ENCODE peak calls at places on chromosomes 12 and 14, in eight cellular contexts. One of them, this sample, is unnamed.

GRCh38 chr12:52280319-52280795 is 5.9 kb downstream of the KRT86 start:
- DNase-seq in cardiac muscle cell: no peak
- DNase-seq in tibial nerve: peak
- DNase-seq in kidney: no peak
- DNase-seq in uterus: peak
- DNase-seq in brain microvascular endothelial cell: peak
- DNase-seq in CD8-positive, alpha-beta T cell: no peak
- DNase-seq in PC-9: peak
- DNase-seq in this sample: peak

GRCh38 chr12:89288959-89289358 is 63.3 kb downstream of the DUSP6 start:
- DNase-seq in uterus: no peak
- DNase-seq in cardiac muscle cell: no peak
- DNase-seq in PC-9: no peak
- DNase-seq in kidney: no peak
- DNase-seq in CD8-positive, alpha-beta T cell: no peak
- DNase-seq in tibial nerve: no peak
- DNase-seq in brain microvascular endothelial cell: no peak
- DNase-seq in this sample: no peak

GRCh38 chr12:89172224-89172623 is 180.1 kb downstream of the DUSP6 start:
- DNase-seq in brain microvascular endothelial cell: no peak
- DNase-seq in kidney: no peak
- DNase-seq in tibial nerve: no peak
- DNase-seq in cardiac muscle cell: no peak
- DNase-seq in PC-9: no peak
- DNase-seq in CD8-positive, alpha-beta T cell: no peak
- DNase-seq in uterus: no peak
- DNase-seq in this sample: no peak

GRCh38 chr14:69345402-69345801 is 52.7 kb downstream of the ERH start:
- DNase-seq in kidney: no peak
- DNase-seq in CD8-positive, alpha-beta T cell: no peak
- DNase-seq in brain microvascular endothelial cell: no peak
- DNase-seq in PC-9: no peak
- DNase-seq in tibial nerve: no peak
- DNase-seq in uterus: no peak
- DNase-seq in cardiac muscle cell: no peak
- DNase-seq in this sample: no peak

GRCh38 chr12:65296503-65297265 is 18.2 kb downstream of the MSRB3 start:
- DNase-seq in CD8-positive, alpha-beta T cell: no peak
- DNase-seq in kidney: no peak
- DNase-seq in tibial nerve: no peak
- DNase-seq in PC-9: no peak
- DNase-seq in brain microvascular endothelial cell: no peak
- DNase-seq in uterus: no peak
- DNase-seq in cardiac muscle cell: no peak
- DNase-seq in this sample: no peak

GRCh38 chr14:36767603-36768281 is 106.1 kb downstream of the PAX9 start:
- DNase-seq in kidney: no peak
- DNase-seq in tibial nerve: no peak
- DNase-seq in PC-9: peak
- DNase-seq in cardiac muscle cell: no peak
- DNase-seq in CD8-positive, alpha-beta T cell: no peak
- DNase-seq in uterus: no peak
- DNase-seq in brain microvascular endothelial cell: no peak
- DNase-seq in this sample: no peak

GRCh38 chr12:101323255-101323654 is 43.4 kb downstream of the UTP20 start:
- DNase-seq in CD8-positive, alpha-beta T cell: no peak
- DNase-seq in brain microvascular endothelial cell: no peak
- DNase-seq in uterus: no peak
- DNase-seq in PC-9: no peak
- DNase-seq in kidney: no peak
- DNase-seq in tibial nerve: no peak
- DNase-seq in cardiac muscle cell: no peak
- DNase-seq in this sample: no peak

GRCh38 chr12:102167821-102168605 is 29.6 kb downstream of the PMCH start:
- DNase-seq in CD8-positive, alpha-beta T cell: no peak
- DNase-seq in brain microvascular endothelial cell: no peak
- DNase-seq in PC-9: no peak
- DNase-seq in tibial nerve: no peak
- DNase-seq in kidney: no peak
- DNase-seq in cardiac muscle cell: no peak
- DNase-seq in uterus: no peak
- DNase-seq in this sample: no peak

GRCh38 chr12:114406326-114407033 is 536 bp upstream of the TBX5 start:
- DNase-seq in CD8-positive, alpha-beta T cell: no peak
- DNase-seq in tibial nerve: no peak
- DNase-seq in kidney: no peak
- DNase-seq in uterus: no peak
- DNase-seq in cardiac muscle cell: peak
- DNase-seq in PC-9: no peak
- DNase-seq in brain microvascular endothelial cell: no peak
- DNase-seq in this sample: no peak

GRCh38 chr12:19683178-19683927 is 244.1 kb downstream of the AEBP2 start:
- DNase-seq in kidney: no peak
- DNase-seq in CD8-positive, alpha-beta T cell: no peak
- DNase-seq in PC-9: no peak
- DNase-seq in uterus: no peak
- DNase-seq in tibial nerve: no peak
- DNase-seq in cardiac muscle cell: no peak
- DNase-seq in brain microvascular endothelial cell: peak
- DNase-seq in this sample: peak

GRCh38 chr12:87160848-87161601 is 868.2 kb downstream of the C12orf50 start:
- DNase-seq in brain microvascular endothelial cell: no peak
- DNase-seq in kidney: no peak
- DNase-seq in tibial nerve: no peak
- DNase-seq in uterus: no peak
- DNase-seq in cardiac muscle cell: no peak
- DNase-seq in CD8-positive, alpha-beta T cell: no peak
- DNase-seq in PC-9: peak
- DNase-seq in this sample: no peak

GRCh38 chr14:26872510-26872909 is 274.7 kb upstream of the NOVA1 start:
- DNase-seq in PC-9: no peak
- DNase-seq in tibial nerve: no peak
- DNase-seq in uterus: peak
- DNase-seq in kidney: no peak
- DNase-seq in brain microvascular endothelial cell: no peak
- DNase-seq in cardiac muscle cell: peak
- DNase-seq in CD8-positive, alpha-beta T cell: no peak
- DNase-seq in this sample: no peak

GRCh38 chr12:9741726-9742125 is 8.8 kb upstream of the CLECL1 start:
- DNase-seq in brain microvascular endothelial cell: no peak
- DNase-seq in CD8-positive, alpha-beta T cell: peak
- DNase-seq in tibial nerve: no peak
- DNase-seq in kidney: no peak
- DNase-seq in uterus: no peak
- DNase-seq in cardiac muscle cell: no peak
- DNase-seq in PC-9: no peak
- DNase-seq in this sample: no peak

GRCh38 chr12:126811401-126811800 is 1455.6 kb upstream of the TMEM132C start:
- DNase-seq in tibial nerve: no peak
- DNase-seq in CD8-positive, alpha-beta T cell: no peak
- DNase-seq in uterus: no peak
- DNase-seq in kidney: no peak
- DNase-seq in cardiac muscle cell: no peak
- DNase-seq in PC-9: no peak
- DNase-seq in brain microvascular endothelial cell: no peak
- DNase-seq in this sample: no peak

GRCh38 chr12:83958997-83959396 is 953.6 kb downstream of the SLC6A15 start:
- DNase-seq in CD8-positive, alpha-beta T cell: no peak
- DNase-seq in kidney: no peak
- DNase-seq in tibial nerve: no peak
- DNase-seq in uterus: no peak
- DNase-seq in PC-9: no peak
- DNase-seq in cardiac muscle cell: no peak
- DNase-seq in brain microvascular endothelial cell: no peak
- DNase-seq in this sample: no peak

GRCh38 chr12:103626498-103626897 is 39.4 kb downstream of the STAB2 start:
- DNase-seq in cardiac muscle cell: peak
- DNase-seq in kidney: no peak
- DNase-seq in tibial nerve: peak
- DNase-seq in uterus: peak
- DNase-seq in PC-9: no peak
- DNase-seq in CD8-positive, alpha-beta T cell: no peak
- DNase-seq in brain microvascular endothelial cell: no peak
- DNase-seq in this sample: peak

GRCh38 chr12:133106253-133106652 is 23.8 kb downstream of the ZNF891 start:
- DNase-seq in uterus: no peak
- DNase-seq in PC-9: no peak
- DNase-seq in cardiac muscle cell: no peak
- DNase-seq in kidney: no peak
- DNase-seq in brain microvascular endothelial cell: no peak
- DNase-seq in tibial nerve: no peak
- DNase-seq in CD8-positive, alpha-beta T cell: no peak
- DNase-seq in this sample: no peak

GRCh38 chr12:70847871-70848270 is 72.7 kb downstream of the PTPRR start:
- DNase-seq in kidney: no peak
- DNase-seq in PC-9: no peak
- DNase-seq in cardiac muscle cell: no peak
- DNase-seq in CD8-positive, alpha-beta T cell: no peak
- DNase-seq in brain microvascular endothelial cell: no peak
- DNase-seq in uterus: no peak
- DNase-seq in tibial nerve: no peak
- DNase-seq in this sample: no peak

GRCh38 chr12:39380090-39380489 is 62.8 kb downstream of the KIF21A start:
- DNase-seq in PC-9: no peak
- DNase-seq in CD8-positive, alpha-beta T cell: no peak
- DNase-seq in brain microvascular endothelial cell: no peak
- DNase-seq in tibial nerve: no peak
- DNase-seq in cardiac muscle cell: no peak
- DNase-seq in kidney: peak
- DNase-seq in uterus: no peak
- DNase-seq in this sample: no peak

GRCh38 chr12:119959435-119959834 is 29.6 kb upstream of the BICDL1 start:
- DNase-seq in CD8-positive, alpha-beta T cell: no peak
- DNase-seq in tibial nerve: no peak
- DNase-seq in cardiac muscle cell: no peak
- DNase-seq in PC-9: no peak
- DNase-seq in uterus: no peak
- DNase-seq in kidney: no peak
- DNase-seq in brain microvascular endothelial cell: no peak
- DNase-seq in this sample: no peak
- TF ChIP-seq CTCF in CD8-positive, alpha-beta T cell: no peak
- TF ChIP-seq CTCF in tibial nerve: no peak
- TF ChIP-seq CTCF in cardiac muscle cell: no peak
- TF ChIP-seq CTCF in PC-9: no peak
- TF ChIP-seq CTCF in uterus: no peak
- TF ChIP-seq CTCF in kidney: no peak
- TF ChIP-seq CTCF in brain microvascular endothelial cell: no peak
- TF ChIP-seq CTCF in this sample: no peak

GRCh38 chr14:103563089-103563620 is 395 bp downstream of the COA8 start:
- DNase-seq in PC-9: peak
- DNase-seq in cardiac muscle cell: no peak
- DNase-seq in brain microvascular endothelial cell: no peak
- DNase-seq in tibial nerve: no peak
- DNase-seq in uterus: no peak
- DNase-seq in kidney: no peak
- DNase-seq in CD8-positive, alpha-beta T cell: no peak
- DNase-seq in this sample: no peak
- H3K4me3 ChIP-seq in PC-9: peak
- H3K4me3 ChIP-seq in cardiac muscle cell: peak
- H3K4me3 ChIP-seq in brain microvascular endothelial cell: peak
- H3K4me3 ChIP-seq in tibial nerve: peak
- H3K4me3 ChIP-seq in uterus: peak
- H3K4me3 ChIP-seq in kidney: peak
- H3K4me3 ChIP-seq in CD8-positive, alpha-beta T cell: peak
- H3K4me3 ChIP-seq in this sample: peak

GRCh38 chr12:123532021-123532420 is 1.5 kb downstream of the RILPL1 start:
- DNase-seq in brain microvascular endothelial cell: no peak
- DNase-seq in uterus: no peak
- DNase-seq in kidney: no peak
- DNase-seq in tibial nerve: no peak
- DNase-seq in cardiac muscle cell: no peak
- DNase-seq in CD8-positive, alpha-beta T cell: no peak
- DNase-seq in PC-9: no peak
- DNase-seq in this sample: no peak

GRCh38 chr12:123530683-123531082 is 2.8 kb downstream of the RILPL1 start:
- DNase-seq in PC-9: no peak
- DNase-seq in brain microvascular endothelial cell: no peak
- DNase-seq in cardiac muscle cell: no peak
- DNase-seq in CD8-positive, alpha-beta T cell: no peak
- DNase-seq in kidney: peak
- DNase-seq in uterus: no peak
- DNase-seq in tibial nerve: no peak
- DNase-seq in this sample: no peak

GRCh38 chr12:123531091-123531490 is 2.4 kb downstream of the RILPL1 start:
- DNase-seq in CD8-positive, alpha-beta T cell: no peak
- DNase-seq in uterus: no peak
- DNase-seq in cardiac muscle cell: peak
- DNase-seq in PC-9: no peak
- DNase-seq in tibial nerve: no peak
- DNase-seq in brain microvascular endothelial cell: no peak
- DNase-seq in kidney: peak
- DNase-seq in this sample: no peak

GRCh38 chr12:123532808-123533649 is 490 bp downstream of the RILPL1 start:
- DNase-seq in PC-9: no peak
- DNase-seq in CD8-positive, alpha-beta T cell: peak
- DNase-seq in tibial nerve: peak
- DNase-seq in uterus: peak
- DNase-seq in kidney: peak
- DNase-seq in brain microvascular endothelial cell: no peak
- DNase-seq in cardiac muscle cell: peak
- DNase-seq in this sample: no peak

GRCh38 chr12:123533672-123534643 is at the start of gene RILPL1:
- DNase-seq in PC-9: peak
- DNase-seq in CD8-positive, alpha-beta T cell: peak
- DNase-seq in cardiac muscle cell: peak
- DNase-seq in uterus: peak
- DNase-seq in kidney: peak
- DNase-seq in brain microvascular endothelial cell: peak
- DNase-seq in tibial nerve: no peak
- DNase-seq in this sample: no peak
- TF ChIP-seq CTCF in PC-9: no peak
- TF ChIP-seq CTCF in CD8-positive, alpha-beta T cell: peak
- TF ChIP-seq CTCF in cardiac muscle cell: peak
- TF ChIP-seq CTCF in uterus: peak
- TF ChIP-seq CTCF in kidney: peak
- TF ChIP-seq CTCF in brain microvascular endothelial cell: peak
- TF ChIP-seq CTCF in tibial nerve: peak
- TF ChIP-seq CTCF in this sample: peak

GRCh38 chr12:77940011-77940423 is 109.3 kb downstream of the NAV3 start:
- DNase-seq in brain microvascular endothelial cell: peak
- DNase-seq in tibial nerve: no peak
- DNase-seq in CD8-positive, alpha-beta T cell: no peak
- DNase-seq in PC-9: peak
- DNase-seq in kidney: no peak
- DNase-seq in cardiac muscle cell: peak
- DNase-seq in uterus: peak
- DNase-seq in this sample: peak

GRCh38 chr12:77940566-77940965 is 109.9 kb downstream of the NAV3 start:
- DNase-seq in CD8-positive, alpha-beta T cell: no peak
- DNase-seq in brain microvascular endothelial cell: peak
- DNase-seq in cardiac muscle cell: peak
- DNase-seq in kidney: no peak
- DNase-seq in uterus: no peak
- DNase-seq in PC-9: no peak
- DNase-seq in tibial nerve: no peak
- DNase-seq in this sample: no peak

GRCh38 chr12:77938301-77938700 is 107.6 kb downstream of the NAV3 start:
- DNase-seq in kidney: no peak
- DNase-seq in cardiac muscle cell: no peak
- DNase-seq in PC-9: no peak
- DNase-seq in uterus: no peak
- DNase-seq in brain microvascular endothelial cell: no peak
- DNase-seq in tibial nerve: no peak
- DNase-seq in CD8-positive, alpha-beta T cell: no peak
- DNase-seq in this sample: no peak

GRCh38 chr12:77943466-77943865 is 112.8 kb downstream of the NAV3 start:
- DNase-seq in kidney: no peak
- DNase-seq in uterus: no peak
- DNase-seq in PC-9: no peak
- DNase-seq in CD8-positive, alpha-beta T cell: no peak
- DNase-seq in brain microvascular endothelial cell: peak
- DNase-seq in tibial nerve: no peak
- DNase-seq in cardiac muscle cell: no peak
- DNase-seq in this sample: no peak

GRCh38 chr12:77941396-77941795 is 110.7 kb downstream of the NAV3 start:
- DNase-seq in CD8-positive, alpha-beta T cell: no peak
- DNase-seq in cardiac muscle cell: no peak
- DNase-seq in tibial nerve: no peak
- DNase-seq in PC-9: no peak
- DNase-seq in kidney: no peak
- DNase-seq in brain microvascular endothelial cell: no peak
- DNase-seq in uterus: no peak
- DNase-seq in this sample: no peak
- H3K4me3 ChIP-seq in CD8-positive, alpha-beta T cell: no peak
- H3K4me3 ChIP-seq in cardiac muscle cell: no peak
- H3K4me3 ChIP-seq in tibial nerve: no peak
- H3K4me3 ChIP-seq in PC-9: no peak
- H3K4me3 ChIP-seq in kidney: no peak
- H3K4me3 ChIP-seq in brain microvascular endothelial cell: peak
- H3K4me3 ChIP-seq in uterus: no peak
- H3K4me3 ChIP-seq in this sample: peak